ENCODE peak calls at places on chromosomes 3 and 15, in five cellular contexts. M, L, N, W and U are unnamed samples.

GRCh38 chr3:63279000-63279366 is 875 bp downstream of the SYNPR start:
- DNase-seq in M (no peak), L (peak; percentile 22), N (no peak), W (no peak), U (no peak)

GRCh38 chr3:114903213-114903612 is 243.9 kb downstream of the ZBTB20 start:
- DNase-seq in M (no peak), L (no peak), N (no peak), W (no peak), U (no peak)

GRCh38 chr3:131242201-131242600 is 139.4 kb upstream of the NUDT16 start:
- DNase-seq in M (no peak), L (no peak), N (no peak), W (no peak), U (no peak)

GRCh38 chr15:75639709-75640482 is at the start of gene IMP3:
- DNase-seq in M (peak; percentile 93), L (peak; percentile 96), N (peak; percentile 88), W (peak; percentile 96), U (peak; percentile 95)

GRCh38 chr3:194750409-194750808 is 64.7 kb downstream of the FAM43A start:
- DNase-seq in M (no peak), L (peak; percentile 39), N (no peak), W (no peak), U (no peak)

GRCh38 chr15:101526890-101527289 is 37.4 kb upstream of the PCSK6 start:
- DNase-seq in M (no peak), L (no peak), N (no peak), W (no peak), U (no peak)

GRCh38 chr3:150359381-150359780 is 48.7 kb upstream of the TSC22D2 start:
- DNase-seq in M (no peak), L (no peak), N (no peak), W (no peak), U (peak; percentile 81)

GRCh38 chr3:101303836-101304235 is 16.5 kb downstream of the IMPG2 start:
- DNase-seq in M (no peak), L (no peak), N (no peak), W (no peak), U (no peak)

GRCh38 chr3:198081421-198081844 is 121.4 kb downstream of the LMLN start:
- DNase-seq in M (no peak), L (peak; percentile 36), N (no peak), W (no peak), U (no peak)

GRCh38 chr3:12356175-12356574 is 67.3 kb downstream of the PPARG start:
- DNase-seq in M (no peak), L (no peak), N (no peak), W (no peak), U (no peak)

GRCh38 chr3:16686679-16687078 is 81.5 kb upstream of the DAZL start:
- DNase-seq in M (no peak), L (no peak), N (no peak), W (no peak), U (no peak)

GRCh38 chr3:136042608-136043221 is 77.2 kb downstream of the PPP2R3A start:
- DNase-seq in M (peak; percentile 15), L (no peak), N (no peak), W (no peak), U (peak; percentile 63)

GRCh38 chr3:126049289-126050049 is 34.5 kb downstream of the SLC41A3 start:
- DNase-seq in M (no peak), L (no peak), N (no peak), W (no peak), U (no peak)

GRCh38 chr3:51819709-51820406 is 40.8 kb upstream of the IQCF6 start:
- DNase-seq in M (no peak), L (peak; percentile 82), N (no peak), W (no peak), U (no peak)
- TF ChIP-seq CTCF in M (peak; percentile 57), L (peak; percentile 76), N (no peak), W (no peak), U (no peak)

GRCh38 chr3:185347392-185347791 is 15.5 kb upstream of the MAP3K13 start:
- DNase-seq in M (no peak), L (no peak), N (no peak), W (no peak), U (no peak)
- TF ChIP-seq CTCF in M (peak; percentile 15), L (no peak), N (no peak), W (no peak), U (no peak)

GRCh38 chr15:91660174-91660649 is 193.3 kb upstream of the SLCO3A1 start:
- DNase-seq in M (no peak), L (peak; percentile 20), N (no peak), W (no peak), U (no peak)
- TF ChIP-seq CTCF in M (no peak), L (no peak), N (no peak), W (no peak), U (no peak)

DNA sequence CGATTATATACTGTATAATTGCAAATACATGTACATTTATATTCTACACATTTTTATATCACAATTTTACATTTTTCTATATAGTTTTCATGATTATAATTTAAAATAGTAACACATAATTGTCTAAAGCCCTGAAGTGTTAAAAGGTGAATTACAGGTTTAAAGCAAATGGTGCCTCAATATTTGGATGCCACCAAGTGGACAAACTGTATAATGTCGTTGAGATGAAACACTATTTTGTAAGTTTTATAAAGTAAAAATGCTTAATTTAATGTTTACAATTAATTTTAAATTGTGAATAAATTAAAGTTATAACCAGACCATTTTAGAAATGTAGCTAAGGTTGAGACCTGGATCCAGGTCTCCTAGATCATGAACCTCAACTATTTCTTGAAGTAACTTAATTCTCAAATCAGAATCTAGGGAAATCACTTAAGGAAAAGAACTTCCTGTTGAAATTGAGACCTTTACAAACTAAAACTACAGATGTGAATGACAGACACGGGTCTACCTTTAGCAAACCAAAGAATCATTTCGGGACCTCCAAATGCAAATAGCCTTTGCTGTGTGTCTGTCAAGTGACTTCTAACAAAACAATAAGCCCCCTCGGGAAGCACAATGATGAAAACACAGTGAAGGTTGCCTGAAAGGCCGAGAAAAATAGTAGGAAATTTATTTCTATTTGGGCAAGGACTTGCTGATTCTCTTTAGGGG is 37.8 kb downstream of the EHHADH start:
- DNase-seq in M (peak; percentile 15), L (no peak), N (no peak), W (no peak), U (peak; percentile 16)
- TF ChIP-seq CTCF in M (peak; percentile 65), L (no peak), N (peak; percentile 48), W (peak; percentile 14), U (peak; percentile 63)

DNA sequence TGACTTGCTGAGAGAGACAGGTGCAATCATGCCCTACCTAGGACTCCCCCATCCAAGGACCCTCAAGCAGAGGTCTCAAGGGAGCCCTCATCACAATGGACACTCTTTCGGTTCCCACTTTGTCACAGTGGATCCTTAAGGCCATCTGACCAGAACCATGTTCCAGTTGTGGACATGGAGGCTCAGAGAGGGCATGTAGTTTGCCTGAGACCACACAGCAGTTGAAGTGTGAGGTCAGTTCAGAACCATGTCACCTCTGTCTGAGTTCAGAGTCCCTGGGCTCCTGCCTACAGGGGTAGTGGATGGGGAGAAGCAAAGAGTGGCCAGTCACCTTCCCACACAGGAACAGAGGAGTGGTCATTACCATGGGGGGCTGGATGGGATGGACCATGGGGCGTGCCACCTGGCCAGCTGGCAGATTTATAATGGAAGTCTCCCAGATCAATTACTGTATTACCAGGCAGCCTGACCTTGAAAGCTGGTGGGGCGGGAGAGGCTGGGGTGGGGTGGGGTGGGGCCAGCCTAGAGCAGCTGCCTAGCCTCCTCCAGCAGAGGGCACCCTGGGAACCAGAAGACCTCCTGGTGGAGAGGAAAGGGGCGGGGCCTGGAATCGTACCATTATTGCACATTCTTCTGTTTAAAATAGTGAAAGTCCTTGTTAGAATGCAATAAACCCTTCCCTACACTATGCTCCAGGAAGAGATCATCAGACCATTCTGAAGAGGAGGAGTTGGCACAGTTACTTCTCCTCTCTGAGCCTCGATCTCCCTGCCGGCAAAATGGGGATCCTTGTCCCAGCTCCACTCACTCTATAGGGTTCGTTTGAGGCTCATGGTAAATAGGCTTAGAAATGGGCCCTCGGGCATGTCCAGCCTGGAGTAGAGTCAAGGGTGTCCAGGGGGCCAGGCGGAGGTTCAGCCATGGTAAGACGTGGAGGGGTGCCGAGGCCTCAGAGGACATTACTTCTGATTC is 26.9 kb upstream of the LINGO1 start:
- DNase-seq in M (no peak), L (peak; percentile 77), N (no peak), W (no peak), U (peak; percentile 42)
- TF ChIP-seq CTCF in M (peak; percentile 87), L (no peak), N (no peak), W (no peak), U (peak; percentile 42)

GRCh38 chr15:36810656-36811449 is 231.4 kb downstream of the CDIN1 start:
- DNase-seq in M (peak; percentile 8), L (peak; percentile 22), N (no peak), W (no peak), U (no peak)
- TF ChIP-seq CTCF in M (peak; percentile 65), L (peak; percentile 67), N (no peak), W (peak; percentile 9), U (no peak)